ENCODE peak calls at places on chromosomes 1 and 21, in seven cellular contexts. Y is upper lobe of right lung, A is HAP-1, Q is lower leg skin, K is uterus, H is PC-9, N is sigmoid colon. G is an unnamed sample.
A peak's percentile ranks its signal among the peaks of the same experiment; 100 is the strongest.

GRCh38 chr21:39452965-39453332 is 1.2 kb downstream of the SH3BGR start:
- DNase-seq in K (no peak), H (no peak), N (no peak), Y (no peak), A (no peak), Q (no peak), G (no peak)

GRCh38 chr1:187313115-187313514 is 484.4 kb downstream of the PLA2G4A start:
- DNase-seq in N (no peak), Y (no peak), K (no peak), A (no peak), Q (no peak), H (no peak), G (no peak)

GRCh38 chr1:53295746-53296722 is 31.8 kb downstream of the LRP8 start:
- DNase-seq in Y (peak; percentile 72), Q (no peak), A (no peak), H (no peak), K (no peak), N (no peak), G (no peak)

GRCh38 chr1:212162635-212163034 is 122.6 kb upstream of the PPP2R5A start:
- DNase-seq in A (no peak), Q (no peak), H (no peak), Y (no peak), K (peak; percentile 36), N (peak; percentile 77), G (peak; percentile 71)

GRCh38 chr1:229710746-229711145 is 84.7 kb downstream of the URB2 start:
- DNase-seq in H (no peak), N (no peak), A (no peak), Y (no peak), K (no peak), Q (no peak), G (peak; percentile 34)

GRCh38 chr1:32618673-32619221 is 31.6 kb downstream of the ZBTB8OS start:
- DNase-seq in Y (no peak), N (no peak), H (no peak), A (peak; percentile 27), K (no peak), Q (no peak), G (no peak)

GRCh38 chr1:2630498-2631135 is 2.2 kb downstream of the MMEL1 start:
- DNase-seq in N (no peak), Y (peak; percentile 6), K (no peak), Q (no peak), H (no peak), A (no peak), G (no peak)

GRCh38 chr1:236075848-236076247 is 11.0 kb upstream of the NID1 start:
- DNase-seq in A (no peak), K (no peak), N (no peak), Y (no peak), Q (no peak), H (no peak), G (no peak)

GRCh38 chr1:192443616-192444015 is 126.8 kb downstream of the RGS21 start:
- DNase-seq in N (no peak), H (no peak), A (no peak), Y (no peak), K (no peak), Q (no peak), G (peak; percentile 28)

GRCh38 chr1:46554236-46555080 is 3.0 kb upstream of the KNCN start:
- DNase-seq in Q (no peak), H (no peak), K (no peak), A (no peak), Y (no peak), N (no peak), G (no peak)

GRCh38 chr1:12372180-12372579 is 142.3 kb downstream of the VPS13D start:
- DNase-seq in Q (no peak), Y (no peak), H (no peak), A (no peak), K (no peak), N (no peak), G (no peak)

GRCh38 chr1:31787786-31788137 is 23.6 kb upstream of the ADGRB2 start:
- DNase-seq in A (no peak), K (no peak), N (no peak), H (no peak), Q (no peak), Y (no peak), G (no peak)

GRCh38 chr1:106700151-106700550 is 356.3 kb upstream of the PRMT6 start:
- DNase-seq in H (no peak), K (no peak), Q (no peak), A (no peak), N (no peak), Y (no peak), G (peak; percentile 20)

GRCh38 chr1:85174492-85174891 is 26.3 kb downstream of the SYDE2 start:
- DNase-seq in N (no peak), Q (no peak), K (no peak), Y (no peak), A (no peak), H (no peak), G (no peak)

GRCh38 chr1:158600735-158601134 is 4.3 kb upstream of the OR10Z1 start:
- DNase-seq in Q (no peak), A (no peak), K (no peak), Y (no peak), N (no peak), H (no peak), G (no peak)

GRCh38 chr21:41359289-41359688 is 2.5 kb upstream of the MX2 start:
- DNase-seq in Y (no peak), Q (peak; percentile 80), K (no peak), H (no peak), N (no peak), A (no peak), G (no peak)

GRCh38 chr1:60637651-60638050 is 444.7 kb upstream of the NFIA start:
- DNase-seq in Q (no peak), N (no peak), H (no peak), K (no peak), A (no peak), Y (no peak), G (no peak)

GRCh38 chr1:197063212-197063611 is 3.8 kb downstream of the F13B start:
- DNase-seq in K (no peak), Q (no peak), Y (no peak), H (no peak), N (no peak), A (no peak), G (no peak)

GRCh38 chr1:218499021-218499691 is 154.0 kb downstream of the TGFB2 start:
- DNase-seq in K (no peak), A (no peak), Q (no peak), Y (no peak), N (no peak), H (peak; percentile 37), G (peak; percentile 92)

GRCh38 chr1:117658676-117659075 is 52.8 kb downstream of the TENT5C start:
- DNase-seq in Q (peak; percentile 81), Y (no peak), N (no peak), H (no peak), A (no peak), K (no peak), G (no peak)
- H3K4me3 ChIP-seq in Q (no peak overlapping the region), Y (no peak overlapping the region), N (no peak overlapping the region), H (no peak overlapping the region), A (no peak overlapping the region), K (no peak overlapping the region), G (no peak overlapping the region)

GRCh38 chr1:234938114-234938513 is 190.5 kb downstream of the TOMM20 start:
- DNase-seq in N (no peak), Q (no peak), Y (no peak), H (no peak), K (no peak), A (no peak), G (no peak)
- H3K4me3 ChIP-seq in N (no peak overlapping the region), Q (no peak overlapping the region), Y (no peak overlapping the region), H (no peak overlapping the region), K (no peak overlapping the region), A (no peak overlapping the region), G (no peak overlapping the region)

GRCh38 chr1:206655471-206655882 is 20.1 kb downstream of the DYRK3 start:
- DNase-seq in K (no peak), N (no peak), Y (no peak), Q (no peak), A (no peak), H (no peak), G (no peak)
- H3K4me3 ChIP-seq in K (no peak overlapping the region), N (no peak overlapping the region), Y (no peak overlapping the region), Q (no peak overlapping the region), A (no peak overlapping the region), H (no peak overlapping the region), G (no peak overlapping the region)

DNA sequence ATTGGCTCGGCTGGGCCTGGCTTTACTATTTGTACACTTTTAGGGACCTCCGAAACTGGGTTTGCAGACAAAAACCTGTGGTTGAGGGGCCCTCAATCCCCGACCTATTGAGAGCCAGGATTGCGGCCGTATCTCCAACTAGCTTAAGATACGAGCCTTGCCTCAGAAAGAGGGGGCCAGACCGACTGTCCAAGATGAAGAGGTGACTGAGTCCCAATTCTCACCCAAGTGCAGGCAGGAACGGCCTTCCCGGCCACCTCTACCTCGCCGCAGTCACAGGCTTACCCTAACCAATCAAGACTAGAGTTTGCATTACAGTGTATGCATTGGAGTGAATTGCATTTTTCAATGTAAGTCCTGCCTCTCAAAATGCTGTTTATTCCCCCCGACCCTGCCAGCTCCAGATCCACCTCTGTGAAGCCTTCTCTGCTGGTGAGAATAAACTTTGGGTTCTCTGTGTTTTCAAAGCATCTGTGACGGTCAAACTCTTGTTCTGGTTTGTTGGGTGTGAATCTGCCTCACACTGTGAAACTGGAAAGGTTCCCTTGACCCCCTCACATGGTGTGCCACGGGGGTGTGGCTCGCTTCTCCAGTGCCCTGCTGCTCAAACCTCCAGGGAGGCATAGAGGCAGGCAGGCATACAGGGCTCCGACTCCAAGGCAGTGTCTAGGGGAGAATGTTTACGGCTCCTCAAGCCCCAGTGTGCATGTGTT is 62.2 kb upstream of the WLS start:
- DNase-seq in K (no peak), N (no peak), H (no peak), Q (no peak), Y (no peak), A (no peak), G (peak; percentile 40)
- H3K4me3 ChIP-seq in K (no peak overlapping the region), N (no peak overlapping the region), H (no peak overlapping the region), Q (no peak overlapping the region), Y (no peak overlapping the region), A (no peak overlapping the region), G (no peak overlapping the region)

DNA sequence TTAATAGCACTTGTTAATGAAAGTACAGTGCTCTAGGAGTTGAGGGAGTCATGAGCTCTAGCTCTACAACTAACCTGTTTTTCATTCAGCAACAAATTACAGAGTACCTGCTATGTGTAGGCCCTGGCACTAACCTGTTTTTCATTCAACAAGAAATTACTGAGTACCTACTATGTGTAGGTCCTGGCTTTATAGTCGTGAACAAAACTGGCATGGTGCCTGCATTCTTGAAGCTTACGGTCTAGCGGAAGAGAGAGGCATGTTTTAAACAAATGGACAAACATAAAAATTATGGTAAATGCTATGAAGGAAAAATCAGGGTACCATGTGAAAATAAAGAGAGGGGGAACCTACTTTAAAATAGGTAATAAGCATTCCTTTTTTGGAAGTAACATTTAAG is 2.2 kb upstream of the UBAP2L start:
- DNase-seq in N (no peak), Y (no peak), Q (no peak), K (no peak), H (no peak), A (no peak), G (no peak)
- H3K4me3 ChIP-seq in N (peak overlapping the region; percentile 80), Y (peak overlapping the region; percentile 78), Q (no peak overlapping the region), K (no peak overlapping the region), H (peak overlapping the region; percentile 99), A (peak overlapping the region; percentile 85), G (peak overlapping the region; percentile 80)

DNA sequence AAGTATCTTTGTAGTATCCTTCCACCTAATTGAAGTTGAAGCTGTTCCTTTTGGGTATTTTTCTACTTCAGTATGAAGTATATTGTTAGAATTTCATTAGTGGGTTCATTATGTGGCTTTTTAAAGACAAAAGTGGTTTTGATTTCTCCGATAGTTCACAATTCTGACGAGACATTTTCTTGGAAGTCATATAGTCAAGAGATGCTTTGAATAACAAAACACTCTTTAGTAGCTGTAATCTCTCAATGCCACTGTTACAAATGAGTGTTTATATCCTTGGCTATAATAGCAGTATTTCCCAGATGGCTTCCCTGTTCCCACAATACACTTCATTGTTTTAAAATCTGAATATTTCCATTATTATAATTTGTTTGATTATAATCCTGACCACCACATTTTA is 108.7 kb upstream of the F3 start:
- DNase-seq in H (no peak), A (no peak), N (no peak), K (no peak), Y (no peak), Q (no peak), G (no peak)
- H3K4me3 ChIP-seq in H (no peak overlapping the region), A (no peak overlapping the region), N (no peak overlapping the region), K (no peak overlapping the region), Y (no peak overlapping the region), Q (no peak overlapping the region), G (no peak overlapping the region)

G was measured in astrocyte of the spinal cord.